ENCODE peak calls at places on chromosomes 3 and 15, in eight cellular contexts. U is fibroblast of the aortic adventitia, A is heart right ventricle, Y is Peyer's patch, S is epithelial cell of proximal tubule, W is activated B cell treated with CpG ODN at 0.5 μM for 24 hours, B is mesothelial cell of epicardium, C is type B pancreatic cell. J is an unnamed sample.
A peak's percentile ranks its signal among the peaks of the same experiment; 100 is the strongest.

GRCh38 chr15:32867313-32867626 is 149.5 kb downstream of the GREM1 start:
- DNase-seq in B (no peak), U (peak; percentile 77), S (peak; percentile 70), Y (no peak), A (no peak), C (no peak), W (no peak), J (no peak)

GRCh38 chr3:72950801-72951200 is 45.8 kb upstream of the PPP4R2 start:
- DNase-seq in B (no peak), C (no peak), A (no peak), Y (no peak), W (no peak), S (no peak), U (no peak), J (no peak)

GRCh38 chr3:127691974-127692373 is 19.2 kb downstream of the ABTB1 start:
- DNase-seq in U (no peak), W (no peak), S (no peak), C (no peak), B (no peak), Y (no peak), A (no peak), J (no peak)

GRCh38 chr3:119456469-119456868 is 6.9 kb downstream of the TMEM39A start:
- DNase-seq in S (no peak), Y (no peak), B (no peak), U (no peak), W (no peak), A (no peak), C (no peak), J (no peak)

GRCh38 chr3:57397175-57398026 is 104.9 kb upstream of the ASB14 start:
- DNase-seq in A (peak; percentile 7), C (no peak), U (peak; percentile 69), S (peak; percentile 4), Y (peak; percentile 75), B (no peak), W (peak; percentile 17), J (peak; percentile 17)

GRCh38 chr3:3699816-3700633 is 99.2 kb upstream of the LRRN1 start:
- DNase-seq in B (no peak), Y (no peak), C (no peak), S (no peak), U (no peak), W (no peak), A (no peak), J (no peak)

GRCh38 chr3:151135548-151136337 is 50.3 kb downstream of the MED12L start:
- DNase-seq in U (no peak), A (no peak), S (no peak), B (no peak), Y (no peak), C (no peak), W (no peak), J (no peak)

GRCh38 chr3:37890522-37890921 is 28.8 kb downstream of the CTDSPL start:
- DNase-seq in W (no peak), B (no peak), U (no peak), C (no peak), Y (no peak), A (no peak), S (no peak), J (no peak)

GRCh38 chr3:61631108-61631769 is 69.9 kb downstream of the PTPRG start:
- DNase-seq in Y (no peak), W (no peak), A (no peak), U (no peak), C (no peak), S (no peak), B (no peak), J (no peak)

GRCh38 chr3:63899997-63900396 is 12.2 kb downstream of the SCAANT1 start:
- DNase-seq in A (no peak), C (no peak), S (no peak), B (no peak), U (no peak), W (no peak), Y (no peak), J (no peak)

GRCh38 chr3:188695251-188695650 is 476.5 kb upstream of the TPRG1 start:
- DNase-seq in U (no peak), A (no peak), S (no peak), Y (no peak), C (no peak), B (no peak), W (no peak), J (no peak)

GRCh38 chr3:73784647-73785420 is 160.1 kb upstream of the PDZRN3 start:
- DNase-seq in W (no peak), A (no peak), Y (no peak), C (no peak), B (no peak), S (no peak), U (peak; percentile 60), J (no peak)

DNA sequence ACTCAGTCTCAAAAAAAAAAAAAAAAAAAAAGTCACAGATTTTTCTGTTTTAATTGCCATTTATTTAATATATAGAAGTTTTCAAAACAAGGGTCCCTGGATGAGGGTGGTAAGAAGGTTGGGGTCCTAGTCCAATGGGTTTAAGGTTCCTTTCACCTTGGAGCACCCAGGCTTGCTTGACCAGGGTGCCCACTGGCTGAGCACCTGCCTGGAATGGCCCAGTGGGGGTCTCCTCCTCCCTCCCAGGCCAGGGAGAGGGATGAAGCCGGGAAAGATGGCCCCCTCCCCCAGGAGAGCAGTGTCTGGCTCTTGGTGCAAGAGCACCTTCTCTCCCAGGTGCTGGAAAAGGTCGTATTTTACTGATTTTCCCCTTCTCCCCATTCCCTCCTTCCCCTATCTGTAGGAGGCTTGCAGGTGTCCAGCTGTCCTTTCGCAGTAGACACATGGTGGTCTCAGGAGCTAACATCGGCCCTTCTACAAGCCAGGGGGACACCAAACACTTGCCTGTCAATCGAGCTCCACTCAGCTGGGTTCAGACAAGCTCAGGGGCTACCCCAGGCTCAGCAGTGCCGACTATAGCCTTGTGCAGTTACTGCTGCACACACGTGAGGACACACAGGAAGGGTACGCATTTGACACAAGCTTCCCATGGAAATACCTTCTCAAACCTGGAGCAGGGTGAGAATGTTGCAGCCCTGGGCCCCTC is 112.3 kb upstream of the KLF13 start:
- DNase-seq in U (no peak), Y (peak; percentile 44), B (no peak), W (no peak), A (no peak), C (no peak), S (no peak), J (no peak)
- TF ChIP-seq CTCF in U (no peak), Y (no peak), B (no peak), W (no peak), A (no peak), C (no peak), S (peak; percentile 25), J (no peak)

GRCh38 chr15:95291878-95292472 is 1038.5 kb upstream of the NR2F2 start:
- DNase-seq in U (peak; percentile 47), Y (no peak), S (peak; percentile 15), C (no peak), A (no peak), W (no peak), B (no peak), J (no peak)
- TF ChIP-seq CTCF in U (peak; percentile 52), Y (no peak), S (peak; percentile 72), C (peak; percentile 85), A (peak; percentile 70), W (no peak), B (peak; percentile 89), J (peak; percentile 80)

DNA sequence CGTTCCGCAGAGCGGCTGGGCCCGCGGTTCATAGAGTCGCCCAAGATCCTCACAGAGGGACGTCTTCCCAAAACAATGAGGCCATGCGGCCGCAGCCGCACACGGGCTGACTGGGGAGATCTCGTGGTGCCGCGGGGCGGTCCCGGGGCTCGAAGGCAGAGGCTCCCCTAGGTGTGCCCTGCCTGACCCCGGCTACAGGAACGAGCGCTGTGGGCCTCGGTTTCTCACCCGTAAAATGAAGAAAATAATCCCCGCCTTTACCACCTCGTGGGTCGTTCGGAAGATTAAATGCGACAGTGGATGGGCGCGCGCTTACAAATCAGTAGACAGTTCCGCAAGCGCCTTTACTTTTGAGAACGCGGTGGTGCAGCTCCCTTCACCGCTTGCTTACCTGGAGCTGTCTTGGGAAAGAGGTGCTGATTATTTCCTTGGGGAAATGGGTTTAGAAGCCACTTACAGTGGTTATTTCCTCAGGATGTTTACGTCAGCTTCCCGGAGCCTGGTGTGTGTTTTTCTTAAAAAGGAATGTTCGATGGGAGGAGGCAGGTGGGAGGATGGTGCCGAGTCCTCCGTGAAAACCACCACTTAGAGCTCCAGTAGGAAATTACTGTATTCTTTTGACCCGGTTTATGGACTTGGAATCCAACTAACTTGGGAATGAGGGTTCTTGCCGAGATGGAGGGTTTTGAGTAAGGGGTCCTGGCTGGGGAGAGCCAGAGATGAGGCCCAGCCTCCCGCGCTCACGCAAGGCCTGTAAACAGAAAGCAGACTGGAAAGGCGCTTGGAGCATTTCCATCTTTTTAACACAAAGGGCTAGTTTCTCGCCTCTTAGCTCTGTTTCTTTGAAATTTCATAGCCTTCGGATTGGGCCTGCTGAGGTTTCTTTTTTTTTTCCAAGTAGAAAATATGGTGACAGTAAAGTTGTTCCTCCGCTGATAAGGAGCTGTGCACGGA is 2.0 kb upstream of the MEX3B start:
- DNase-seq in S (no peak), C (no peak), W (no peak), Y (no peak), A (peak; percentile 15), B (no peak), U (peak; percentile 11), J (no peak)
- TF ChIP-seq CTCF in S (no peak), C (peak; percentile 46), W (no peak), Y (no peak), A (no peak), B (peak; percentile 0), U (no peak), J (no peak)

GRCh38 chr3:185069583-185070030 is 83.3 kb downstream of the C3orf70 start:
- DNase-seq in A (no peak), B (no peak), Y (no peak), U (no peak), W (no peak), C (no peak), S (no peak), J (no peak)

GRCh38 chr3:185067173-185067572 is 85.7 kb downstream of the C3orf70 start:
- DNase-seq in A (no peak), W (no peak), C (no peak), U (no peak), S (no peak), Y (no peak), B (no peak), J (no peak)

GRCh38 chr3:185071401-185071800 is 81.5 kb downstream of the C3orf70 start:
- DNase-seq in S (no peak), Y (no peak), U (no peak), B (no peak), A (no peak), W (no peak), C (no peak), J (no peak)

GRCh38 chr3:185069023-185069422 is 83.8 kb downstream of the C3orf70 start:
- DNase-seq in U (no peak), A (no peak), B (no peak), S (no peak), Y (no peak), W (no peak), C (no peak), J (no peak)

DNA sequence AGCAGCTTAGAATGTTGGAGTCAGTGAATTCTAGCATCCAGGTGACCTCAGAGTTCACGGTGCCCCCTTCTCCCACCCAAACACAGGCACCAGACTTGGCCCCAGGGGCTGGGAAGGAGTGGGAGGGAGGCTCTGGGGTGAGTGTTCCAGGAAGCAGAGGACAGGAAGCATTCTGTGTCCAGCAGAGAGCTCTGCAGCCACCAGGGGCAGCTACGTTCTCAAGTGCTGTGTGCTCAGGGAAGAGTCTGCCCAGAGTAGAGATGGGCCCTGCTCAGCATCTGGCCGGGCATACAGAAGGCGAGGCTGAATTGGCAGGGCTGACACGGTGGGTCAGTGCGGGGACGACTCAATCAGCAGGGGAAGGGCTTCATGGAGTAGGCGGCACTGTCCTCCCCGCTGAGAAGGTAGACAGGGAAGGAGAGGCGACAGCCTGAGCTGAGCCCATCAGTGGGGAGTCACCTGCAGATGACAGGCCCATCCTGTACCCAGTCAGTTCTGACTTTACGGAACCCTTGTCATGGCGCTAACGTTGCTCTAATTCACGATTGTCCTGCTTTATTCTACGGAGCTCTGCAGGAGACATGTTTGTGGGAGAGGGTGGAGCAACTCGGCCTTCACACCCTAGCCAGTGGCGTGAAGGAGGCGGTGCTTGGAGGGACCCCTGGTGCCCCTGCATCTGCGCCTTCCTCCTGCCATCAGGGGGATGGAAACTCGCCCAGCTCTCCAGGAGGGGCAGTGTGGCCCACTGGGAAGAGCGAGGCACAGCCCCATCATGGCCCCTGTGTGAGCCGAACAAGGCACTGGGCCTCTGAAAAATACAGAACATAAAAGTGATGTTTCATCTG is 82.1 kb downstream of the C3orf70 start:
- DNase-seq in S (no peak), W (no peak), Y (no peak), A (no peak), U (no peak), B (no peak), C (no peak), J (no peak)
- TF ChIP-seq CTCF in S (peak; percentile 41), W (no peak), Y (no peak), A (no peak), U (peak; percentile 23), B (no peak), C (peak; percentile 65), J (no peak)